ENCODE peak calls at places on chromosomes 16 and 17, in four cellular contexts. One of them, this sample, is unnamed.

GRCh38 chr16:80703391-80704071 is 100.9 kb downstream of the CDYL2 start:
- DNase-seq in GM12878: no peak
- DNase-seq in IMR-90: no peak
- DNase-seq in K562: no peak
- DNase-seq in this sample: no peak

GRCh38 chr16:89112377-89113151 is 18.9 kb downstream of the ACSF3 start:
- DNase-seq in GM12878: no peak
- DNase-seq in IMR-90: no peak
- DNase-seq in K562: no peak
- DNase-seq in this sample: no peak

GRCh38 chr17:34703533-34703932 is 124.2 kb downstream of the TMEM132E start:
- DNase-seq in GM12878: no peak
- DNase-seq in IMR-90: peak
- DNase-seq in K562: peak
- DNase-seq in this sample: no peak

GRCh38 chr16:78884199-78884598 is 716.3 kb downstream of the MAF start:
- DNase-seq in GM12878: no peak
- DNase-seq in IMR-90: no peak
- DNase-seq in K562: no peak
- DNase-seq in this sample: no peak

GRCh38 chr17:4554997-4555799 is at the start of gene MYBBP1A:
- DNase-seq in GM12878: peak
- DNase-seq in IMR-90: peak
- DNase-seq in K562: peak
- DNase-seq in this sample: peak

GRCh38 chr16:78638371-78638770 is 538.9 kb downstream of the WWOX start:
- DNase-seq in GM12878: no peak
- DNase-seq in IMR-90: no peak
- DNase-seq in K562: no peak
- DNase-seq in this sample: no peak

GRCh38 chr16:3953728-3954410 is 73.4 kb upstream of the CREBBP start:
- DNase-seq in GM12878: no peak
- DNase-seq in IMR-90: no peak
- DNase-seq in K562: no peak
- DNase-seq in this sample: no peak

GRCh38 chr16:71540-72341 is 690 bp downstream of the RHBDF1 start:
- DNase-seq in GM12878: no peak
- DNase-seq in IMR-90: peak
- DNase-seq in K562: peak
- DNase-seq in this sample: peak

GRCh38 chr17:56087199-56087598 is 66.1 kb upstream of the ANKFN1 start:
- DNase-seq in GM12878: no peak
- DNase-seq in IMR-90: no peak
- DNase-seq in K562: no peak
- DNase-seq in this sample: no peak

GRCh38 chr17:78258323-78259229 is 27.1 kb downstream of the TMEM235 start:
- DNase-seq in GM12878: no peak
- DNase-seq in IMR-90: peak
- DNase-seq in K562: peak
- DNase-seq in this sample: no peak

GRCh38 chr16:88922114-88922825 is 54.7 kb downstream of the CBFA2T3 start:
- DNase-seq in GM12878: no peak
- DNase-seq in IMR-90: peak
- DNase-seq in K562: no peak
- DNase-seq in this sample: peak

GRCh38 chr17:31004160-31004559 is 33.3 kb downstream of the RNF135 start:
- DNase-seq in GM12878: no peak
- DNase-seq in IMR-90: no peak
- DNase-seq in K562: no peak
- DNase-seq in this sample: no peak

GRCh38 chr17:65177901-65178300 is 40.7 kb downstream of the RGS9 start:
- DNase-seq in GM12878: no peak
- DNase-seq in IMR-90: peak
- DNase-seq in K562: no peak
- DNase-seq in this sample: no peak

GRCh38 chr17:55451758-55452468 is 30.3 kb upstream of the MMD start:
- DNase-seq in GM12878: no peak
- DNase-seq in IMR-90: peak
- DNase-seq in K562: no peak
- DNase-seq in this sample: no peak

GRCh38 chr17:27207073-27207511 is 86.8 kb upstream of the WSB1 start:
- DNase-seq in GM12878: no peak
- DNase-seq in IMR-90: peak
- DNase-seq in K562: no peak
- DNase-seq in this sample: peak

GRCh38 chr16:87166934-87167333 is 150.3 kb downstream of the C16orf95 start:
- DNase-seq in GM12878: no peak
- DNase-seq in IMR-90: no peak
- DNase-seq in K562: no peak
- DNase-seq in this sample: no peak

GRCh38 chr17:28724500-28725165 is 1.4 kb downstream of the TLCD1 start:
- DNase-seq in GM12878: no peak
- DNase-seq in IMR-90: no peak
- DNase-seq in K562: no peak
- DNase-seq in this sample: peak

GRCh38 chr16:3671424-3671823 is 16.9 kb downstream of the DNASE1 start:
- DNase-seq in GM12878: no peak
- DNase-seq in IMR-90: no peak
- DNase-seq in K562: no peak
- DNase-seq in this sample: no peak

GRCh38 chr17:64319531-64319930 is 56.5 kb upstream of the TEX2 start:
- DNase-seq in GM12878: no peak
- DNase-seq in IMR-90: no peak
- DNase-seq in K562: no peak
- DNase-seq in this sample: no peak

GRCh38 chr17:83180264-83180995 is 101.0 kb downstream of the METRNL start:
- DNase-seq in GM12878: no peak
- DNase-seq in IMR-90: no peak
- DNase-seq in K562: no peak
- DNase-seq in this sample: no peak

GRCh38 chr17:60108712-60109111 is 30.0 kb upstream of the HEATR6 start:
- DNase-seq in GM12878: no peak
- DNase-seq in IMR-90: no peak
- DNase-seq in K562: no peak
- DNase-seq in this sample: no peak

GRCh38 chr17:5361426-5361825 is 58.0 kb downstream of the NUP88 start:
- DNase-seq in GM12878: no peak
- DNase-seq in IMR-90: no peak
- DNase-seq in K562: no peak
- DNase-seq in this sample: no peak

GRCh38 chr17:74457146-74457819 is 9.2 kb upstream of the CD300A start:
- DNase-seq in GM12878: no peak
- DNase-seq in IMR-90: peak
- DNase-seq in K562: peak
- DNase-seq in this sample: peak

GRCh38 chr16:2032285-2033056 is 5.8 kb downstream of the NHERF2 start:
- DNase-seq in GM12878: no peak
- DNase-seq in IMR-90: peak
- DNase-seq in K562: peak
- DNase-seq in this sample: no peak

GRCh38 chr16:50517450-50518252 is 30.5 kb upstream of the NKD1 start:
- DNase-seq in GM12878: no peak
- DNase-seq in IMR-90: no peak
- DNase-seq in K562: no peak
- DNase-seq in this sample: no peak

GRCh38 chr17:81365601-81366585 is 29.4 kb upstream of the BAHCC1 start:
- DNase-seq in GM12878: peak
- DNase-seq in IMR-90: peak
- DNase-seq in K562: no peak
- DNase-seq in this sample: no peak

DNA sequence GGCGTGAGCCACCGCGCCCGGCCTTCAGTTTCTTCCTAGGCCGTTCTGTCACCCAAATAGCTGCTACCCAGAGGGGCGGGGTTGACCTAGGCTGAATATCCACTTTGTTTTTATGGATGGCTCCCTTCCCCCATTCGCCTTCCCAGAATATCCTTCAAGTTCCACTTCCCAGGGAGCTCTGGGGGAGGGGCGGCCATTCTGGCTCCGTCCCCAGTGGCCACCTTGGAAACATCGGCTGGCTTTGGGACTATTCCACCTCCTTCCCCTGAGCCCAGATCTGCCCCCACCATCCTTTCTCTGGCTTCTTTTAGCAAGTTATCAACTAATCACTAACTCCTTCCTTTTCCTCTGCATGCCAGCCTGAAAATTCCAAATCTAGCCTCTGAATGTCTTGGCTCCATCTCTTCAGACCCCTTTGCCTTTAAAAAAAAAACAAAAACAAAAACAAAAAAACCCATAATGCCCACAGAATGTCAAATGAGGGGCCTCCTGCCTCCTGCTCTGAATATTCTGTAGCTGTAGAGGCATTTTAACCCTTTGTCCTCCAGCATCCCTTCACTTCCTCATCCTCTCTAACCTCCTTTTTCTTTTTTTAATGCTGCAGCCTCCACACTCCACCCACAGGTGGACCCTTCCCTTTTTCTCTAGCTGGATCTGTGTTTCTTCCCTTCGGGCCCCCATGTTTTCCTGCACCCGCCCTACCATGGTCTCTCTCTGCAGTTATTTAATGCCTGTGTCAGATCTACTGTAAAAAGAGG is 6.4 kb downstream of the ATP1B2 start:
- DNase-seq in GM12878: no peak
- DNase-seq in IMR-90: no peak
- DNase-seq in K562: no peak
- DNase-seq in this sample: no peak
- TF ChIP-seq ELK1 in GM12878: no peak
- TF ChIP-seq ELK1 in IMR-90: no peak
- TF ChIP-seq ELK1 in K562: no peak
- TF ChIP-seq ELK1 in this sample: no peak

GRCh38 chr16:22300427-22301071 is 3.3 kb downstream of the POLR3E start:
- DNase-seq in GM12878: no peak
- DNase-seq in IMR-90: peak
- DNase-seq in K562: peak
- DNase-seq in this sample: peak
- TF ChIP-seq ELK1 in GM12878: no peak
- TF ChIP-seq ELK1 in IMR-90: no peak
- TF ChIP-seq ELK1 in K562: no peak
- TF ChIP-seq ELK1 in this sample: no peak

DNA sequence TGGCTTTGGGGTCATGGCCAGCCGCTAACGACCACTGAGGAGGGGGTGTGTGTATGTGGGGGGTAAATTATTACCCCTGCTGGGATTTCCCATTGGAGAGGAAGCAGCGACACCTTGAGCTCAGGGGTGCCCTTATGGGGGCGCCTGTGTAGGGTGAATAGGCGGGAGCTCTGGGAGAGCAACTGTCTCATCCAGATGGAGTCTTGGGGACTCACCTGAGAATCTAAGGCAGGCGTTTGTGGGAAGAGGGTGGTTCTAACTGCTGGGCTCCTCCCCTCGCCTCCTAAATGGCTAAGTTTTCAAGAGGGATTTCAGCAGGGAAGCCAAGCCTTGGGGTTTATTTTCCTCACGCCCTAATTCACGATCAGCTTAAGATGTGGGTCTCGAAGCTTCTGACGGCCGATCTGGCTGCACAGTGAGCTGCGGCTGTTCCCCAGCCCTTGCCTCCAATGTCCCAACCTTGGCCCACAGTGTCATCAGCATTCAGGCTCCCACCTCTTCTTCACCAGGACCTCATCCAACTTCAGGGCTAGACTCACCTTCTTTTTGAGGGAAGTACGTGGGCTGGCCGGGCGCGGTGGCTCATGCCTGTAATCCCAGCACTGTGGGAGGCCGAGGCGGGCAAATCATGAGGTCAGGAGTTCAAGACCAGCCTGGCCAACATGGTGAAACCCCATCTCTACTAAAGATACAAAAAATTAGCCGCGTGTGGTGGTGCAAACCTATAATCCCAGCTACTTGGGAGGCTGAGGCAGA is 136.9 kb upstream of the EEF2KMT start:
- DNase-seq in GM12878: no peak
- DNase-seq in IMR-90: no peak
- DNase-seq in K562: no peak
- DNase-seq in this sample: no peak
- TF ChIP-seq ELK1 in GM12878: no peak
- TF ChIP-seq ELK1 in IMR-90: no peak
- TF ChIP-seq ELK1 in K562: no peak
- TF ChIP-seq ELK1 in this sample: no peak

DNA sequence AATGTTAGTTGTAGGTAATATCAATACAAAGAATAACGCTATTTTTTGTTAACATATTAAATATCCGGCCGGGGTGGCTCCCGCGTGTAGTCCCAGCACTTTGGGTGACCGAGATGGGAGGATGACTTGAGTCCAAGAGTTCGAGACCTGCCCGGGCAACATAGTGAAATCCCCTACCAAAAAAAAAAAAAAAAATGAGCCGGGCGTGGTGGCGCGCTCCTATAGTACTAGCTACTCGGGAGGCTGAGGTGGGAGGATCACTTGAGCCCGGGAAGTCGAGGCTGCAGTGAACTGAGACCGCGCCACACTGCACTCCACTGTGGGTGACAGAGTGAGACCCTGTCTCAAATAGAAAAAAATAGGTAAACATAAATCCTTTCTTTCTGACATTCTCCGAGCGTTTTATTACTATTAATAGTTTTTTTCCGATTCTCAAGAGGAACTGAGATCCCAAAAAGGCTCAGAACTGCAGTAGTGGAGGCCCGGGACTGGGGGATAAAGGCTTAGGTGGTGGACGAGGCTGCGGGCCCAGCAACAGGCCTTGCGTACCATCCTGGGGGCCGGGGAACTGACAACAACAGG is 1.0 kb downstream of the N4BP1 start:
- DNase-seq in GM12878: no peak
- DNase-seq in IMR-90: no peak
- DNase-seq in K562: no peak
- DNase-seq in this sample: no peak
- TF ChIP-seq ELK1 in GM12878: no peak
- TF ChIP-seq ELK1 in IMR-90: no peak
- TF ChIP-seq ELK1 in K562: no peak
- TF ChIP-seq ELK1 in this sample: no peak

GRCh38 chr17:68199837-68200688 is 47.8 kb upstream of the AMZ2 start:
- DNase-seq in GM12878: no peak
- DNase-seq in IMR-90: no peak
- DNase-seq in K562: no peak
- DNase-seq in this sample: no peak

GRCh38 chr17:68198931-68199836 is 48.7 kb upstream of the AMZ2 start:
- DNase-seq in GM12878: no peak
- DNase-seq in IMR-90: no peak
- DNase-seq in K562: no peak
- DNase-seq in this sample: peak

GRCh38 chr17:68196394-68197090 is 51.3 kb upstream of the AMZ2 start:
- DNase-seq in GM12878: no peak
- DNase-seq in IMR-90: no peak
- DNase-seq in K562: no peak
- DNase-seq in this sample: no peak

GRCh38 chr17:68197091-68197996 is 50.5 kb upstream of the AMZ2 start:
- DNase-seq in GM12878: no peak
- DNase-seq in IMR-90: no peak
- DNase-seq in K562: peak
- DNase-seq in this sample: peak

GRCh38 chr17:68197997-68198930 is 49.6 kb upstream of the AMZ2 start:
- DNase-seq in GM12878: no peak
- DNase-seq in IMR-90: no peak
- DNase-seq in K562: no peak
- DNase-seq in this sample: peak
- TF ChIP-seq ELK1 in GM12878: no peak
- TF ChIP-seq ELK1 in IMR-90: no peak
- TF ChIP-seq ELK1 in K562: no peak
- TF ChIP-seq ELK1 in this sample: no peak

This sample was measured in A549.